ENCODE peak calls at places on chromosomes 4 and X, in seven cellular contexts. One of them, this sample, is unnamed.
A peak's percentile ranks its signal among the peaks of the same experiment; 100 is the strongest.

GRCh38 chrX:13647709-13648212 is 5.2 kb upstream of the TCEANC start:
- DNase-seq in adipocyte: no peak
- DNase-seq in IMR-90: peak; percentile 89
- DNase-seq in GM23248: no peak
- DNase-seq in mesenchymal stem cell: peak; percentile 86
- DNase-seq in H9: no peak
- DNase-seq in keratinocyte: no peak
- DNase-seq in this sample: peak; percentile 68

GRCh38 chr4:71648448-71648847 is 135.4 kb downstream of the GC start:
- DNase-seq in adipocyte: no peak
- DNase-seq in IMR-90: no peak
- DNase-seq in GM23248: no peak
- DNase-seq in mesenchymal stem cell: no peak
- DNase-seq in H9: no peak
- DNase-seq in keratinocyte: no peak
- DNase-seq in this sample: peak; percentile 79

GRCh38 chr4:7943211-7943610 is 3.5 kb upstream of the AFAP1 start:
- DNase-seq in adipocyte: no peak
- DNase-seq in IMR-90: no peak
- DNase-seq in GM23248: no peak
- DNase-seq in mesenchymal stem cell: no peak
- DNase-seq in H9: no peak
- DNase-seq in keratinocyte: no peak
- DNase-seq in this sample: peak; percentile 71

GRCh38 chr4:145487626-145488025 is 6.0 kb downstream of the SMAD1 start:
- DNase-seq in adipocyte: no peak
- DNase-seq in IMR-90: no peak
- DNase-seq in GM23248: no peak
- DNase-seq in mesenchymal stem cell: no peak
- DNase-seq in H9: no peak
- DNase-seq in keratinocyte: no peak
- DNase-seq in this sample: no peak

GRCh38 chr4:101037938-101038413 is 309.4 kb downstream of the PPP3CA start:
- DNase-seq in adipocyte: no peak
- DNase-seq in IMR-90: peak; percentile 13
- DNase-seq in GM23248: peak; percentile 23
- DNase-seq in mesenchymal stem cell: no peak
- DNase-seq in H9: no peak
- DNase-seq in keratinocyte: no peak
- DNase-seq in this sample: peak; percentile 13

GRCh38 chr4:110632506-110633357 is 9.9 kb upstream of the PITX2 start:
- DNase-seq in adipocyte: no peak
- DNase-seq in IMR-90: no peak
- DNase-seq in GM23248: no peak
- DNase-seq in mesenchymal stem cell: peak; percentile 44
- DNase-seq in H9: peak; percentile 55
- DNase-seq in keratinocyte: no peak
- DNase-seq in this sample: no peak

GRCh38 chrX:11688201-11688600 is 22.5 kb upstream of the ARHGAP6 start:
- DNase-seq in adipocyte: no peak
- DNase-seq in IMR-90: no peak
- DNase-seq in GM23248: peak; percentile 3
- DNase-seq in mesenchymal stem cell: peak; percentile 53
- DNase-seq in H9: no peak
- DNase-seq in keratinocyte: no peak
- DNase-seq in this sample: no peak

GRCh38 chrX:150525061-150525919 is 43.1 kb upstream of the MTM1 start:
- DNase-seq in adipocyte: no peak
- DNase-seq in IMR-90: no peak
- DNase-seq in GM23248: no peak
- DNase-seq in mesenchymal stem cell: no peak
- DNase-seq in H9: no peak
- DNase-seq in keratinocyte: no peak
- DNase-seq in this sample: no peak

GRCh38 chr4:35247047-35247446 is 997.3 kb downstream of the ARAP2 start:
- DNase-seq in adipocyte: no peak
- DNase-seq in IMR-90: no peak
- DNase-seq in GM23248: no peak
- DNase-seq in mesenchymal stem cell: no peak
- DNase-seq in H9: no peak
- DNase-seq in keratinocyte: no peak
- DNase-seq in this sample: no peak

GRCh38 chr4:176583278-176583677 is 209.4 kb downstream of the VEGFC start:
- DNase-seq in adipocyte: no peak
- DNase-seq in IMR-90: no peak
- DNase-seq in GM23248: no peak
- DNase-seq in mesenchymal stem cell: no peak
- DNase-seq in H9: no peak
- DNase-seq in keratinocyte: no peak
- DNase-seq in this sample: no peak

GRCh38 chr4:60134106-60134505 is 1066.0 kb upstream of the ADGRL3 start:
- DNase-seq in adipocyte: no peak
- DNase-seq in IMR-90: no peak
- DNase-seq in GM23248: no peak
- DNase-seq in mesenchymal stem cell: peak; percentile 26
- DNase-seq in H9: no peak
- DNase-seq in keratinocyte: no peak
- DNase-seq in this sample: no peak

GRCh38 chr4:105179539-105180401 is 33.1 kb downstream of the TET2 start:
- DNase-seq in adipocyte: no peak
- DNase-seq in IMR-90: peak; percentile 32
- DNase-seq in GM23248: no peak
- DNase-seq in mesenchymal stem cell: peak; percentile 22
- DNase-seq in H9: no peak
- DNase-seq in keratinocyte: no peak
- DNase-seq in this sample: no peak

GRCh38 chrX:152989292-152989658 is 4.6 kb downstream of the PNMA5 start:
- DNase-seq in adipocyte: no peak
- DNase-seq in IMR-90: peak; percentile 1
- DNase-seq in GM23248: peak; percentile 25
- DNase-seq in mesenchymal stem cell: no peak
- DNase-seq in H9: no peak
- DNase-seq in keratinocyte: no peak
- DNase-seq in this sample: no peak

GRCh38 chrX:124373348-124373747 is 27.0 kb downstream of the SH2D1A start:
- DNase-seq in adipocyte: no peak
- DNase-seq in IMR-90: no peak
- DNase-seq in GM23248: no peak
- DNase-seq in mesenchymal stem cell: no peak
- DNase-seq in H9: no peak
- DNase-seq in keratinocyte: no peak
- DNase-seq in this sample: no peak

GRCh38 chr4:153555730-153556440 is 89.7 kb downstream of the TMEM131L start:
- DNase-seq in adipocyte: peak; percentile 81
- DNase-seq in IMR-90: peak; percentile 84
- DNase-seq in GM23248: peak; percentile 25
- DNase-seq in mesenchymal stem cell: peak; percentile 55
- DNase-seq in H9: no peak
- DNase-seq in keratinocyte: no peak
- DNase-seq in this sample: no peak

GRCh38 chr4:40688446-40689095 is 58.9 kb upstream of the RBM47 start:
- DNase-seq in adipocyte: no peak
- DNase-seq in IMR-90: no peak
- DNase-seq in GM23248: no peak
- DNase-seq in mesenchymal stem cell: no peak
- DNase-seq in H9: no peak
- DNase-seq in keratinocyte: no peak
- DNase-seq in this sample: peak; percentile 73

DNA sequence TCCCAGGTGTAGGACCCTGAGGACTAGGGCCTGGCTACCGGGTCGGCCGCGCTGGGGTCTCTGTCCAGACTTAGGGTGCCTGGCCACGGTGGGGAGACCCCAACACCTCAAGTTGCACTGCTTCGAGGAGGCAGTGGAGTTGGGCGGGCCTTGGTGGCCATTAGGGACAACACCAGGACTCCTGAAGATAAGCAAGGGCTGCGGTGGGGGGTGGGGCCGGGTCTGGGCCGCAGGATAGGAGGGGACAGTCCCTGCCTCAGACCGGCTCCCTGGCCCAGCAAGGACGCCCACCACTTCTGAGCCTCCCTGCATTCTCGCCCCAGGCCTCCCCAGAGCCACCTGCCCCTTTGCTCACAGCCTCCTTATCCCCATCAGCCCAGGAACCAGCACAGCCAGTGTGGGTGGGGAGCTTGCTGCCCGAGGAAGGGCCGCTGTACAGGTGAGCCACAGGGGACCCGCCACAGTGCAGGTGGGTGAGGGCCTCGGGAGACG is 5.5 kb upstream of the MXD4 start:
- DNase-seq in adipocyte: no peak
- DNase-seq in IMR-90: no peak
- DNase-seq in GM23248: no peak
- DNase-seq in mesenchymal stem cell: no peak
- DNase-seq in H9: no peak
- DNase-seq in keratinocyte: no peak
- DNase-seq in this sample: no peak
- H3K9ac ChIP-seq in adipocyte: no peak overlapping the region
- H3K9ac ChIP-seq in IMR-90: no peak overlapping the region
- H3K9ac ChIP-seq in GM23248: no peak overlapping the region
- H3K9ac ChIP-seq in mesenchymal stem cell: no peak overlapping the region
- H3K9ac ChIP-seq in H9: no peak overlapping the region
- H3K9ac ChIP-seq in keratinocyte: no peak overlapping the region
- H3K9ac ChIP-seq in this sample: no peak overlapping the region

GRCh38 chr4:143986173-143986572 is 33.0 kb downstream of the GYPB start:
- DNase-seq in adipocyte: no peak
- DNase-seq in IMR-90: no peak
- DNase-seq in GM23248: no peak
- DNase-seq in mesenchymal stem cell: no peak
- DNase-seq in H9: peak; percentile 40
- DNase-seq in keratinocyte: no peak
- DNase-seq in this sample: no peak
- H3K9ac ChIP-seq in adipocyte: no peak overlapping the region
- H3K9ac ChIP-seq in IMR-90: no peak overlapping the region
- H3K9ac ChIP-seq in GM23248: no peak overlapping the region
- H3K9ac ChIP-seq in mesenchymal stem cell: no peak overlapping the region
- H3K9ac ChIP-seq in H9: no peak overlapping the region
- H3K9ac ChIP-seq in keratinocyte: no peak overlapping the region
- H3K9ac ChIP-seq in this sample: no peak overlapping the region

DNA sequence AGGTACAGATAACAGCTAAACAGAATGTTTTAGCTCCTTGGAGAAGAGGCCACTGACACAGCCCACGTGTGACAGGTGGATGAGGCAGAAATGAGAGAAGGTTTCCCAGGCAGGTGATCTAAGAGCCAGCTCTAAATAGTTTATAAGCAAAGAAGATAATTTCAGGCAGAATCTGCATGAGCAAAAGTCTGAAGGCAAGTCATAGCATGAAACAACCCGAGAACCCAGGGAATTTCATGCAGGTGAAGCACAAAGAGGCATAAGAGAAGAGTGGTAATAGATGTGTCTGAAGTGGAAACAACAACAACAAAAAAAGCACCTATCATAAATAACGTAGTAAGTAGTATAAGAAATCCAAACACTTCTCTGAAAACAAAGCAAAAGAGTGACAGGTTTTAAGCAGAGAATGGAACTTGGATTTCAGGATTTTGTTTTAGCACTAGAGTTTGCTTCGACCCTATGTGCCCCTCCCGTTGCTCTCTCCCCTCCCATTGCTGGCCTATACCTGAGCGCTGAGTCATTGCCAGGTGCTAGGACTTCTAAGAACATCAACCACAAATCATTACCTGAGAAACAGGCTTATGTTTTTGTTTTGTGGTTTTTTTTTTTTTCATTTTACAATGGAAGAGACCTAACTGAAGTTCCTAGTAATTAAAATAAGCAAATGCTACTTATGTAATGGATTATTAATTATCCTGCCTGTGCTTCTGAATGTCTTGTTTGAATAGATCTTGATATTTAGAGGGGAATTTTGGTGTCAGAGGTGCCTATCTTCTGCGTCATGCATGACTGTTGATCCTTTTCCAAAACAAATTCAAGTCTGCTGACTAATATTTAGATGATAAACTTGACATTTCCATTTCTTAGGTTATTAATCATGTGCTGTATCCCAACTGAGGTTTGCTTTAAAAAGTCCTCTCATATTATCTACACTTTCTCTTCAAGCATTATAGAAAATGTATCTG is 275.6 kb upstream of the CPEB2 start:
- DNase-seq in adipocyte: peak; percentile 17
- DNase-seq in IMR-90: peak; percentile 35
- DNase-seq in GM23248: peak; percentile 1
- DNase-seq in mesenchymal stem cell: no peak
- DNase-seq in H9: peak; percentile 38
- DNase-seq in keratinocyte: peak; percentile 81
- DNase-seq in this sample: peak; percentile 24
- H3K9ac ChIP-seq in adipocyte: no peak overlapping the region
- H3K9ac ChIP-seq in IMR-90: no peak overlapping the region
- H3K9ac ChIP-seq in GM23248: no peak overlapping the region
- H3K9ac ChIP-seq in mesenchymal stem cell: no peak overlapping the region
- H3K9ac ChIP-seq in H9: no peak overlapping the region
- H3K9ac ChIP-seq in keratinocyte: peak overlapping the region; percentile 75
- H3K9ac ChIP-seq in this sample: no peak overlapping the region

DNA sequence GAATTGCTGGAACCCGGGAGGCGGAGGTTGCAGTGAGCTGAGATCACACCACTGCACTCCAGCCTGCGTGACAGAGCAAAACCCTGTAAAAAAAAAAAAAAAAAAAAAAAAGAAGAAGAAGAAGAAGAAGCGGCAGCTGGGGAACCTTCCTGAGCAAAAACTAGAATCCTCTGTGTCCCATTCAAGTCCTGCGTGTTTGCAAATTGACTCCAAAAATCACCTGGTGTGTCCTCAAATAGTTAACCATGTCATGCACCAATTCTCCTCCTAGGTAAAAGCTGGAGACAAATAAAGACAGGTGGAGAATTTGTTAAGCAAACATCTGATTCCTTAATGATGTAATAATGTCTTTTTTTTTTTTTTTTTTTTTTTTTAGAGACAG is 31.9 kb upstream of the ASMTL start:
- DNase-seq in adipocyte: no peak
- DNase-seq in IMR-90: no peak
- DNase-seq in GM23248: no peak
- DNase-seq in mesenchymal stem cell: no peak
- DNase-seq in H9: no peak
- DNase-seq in keratinocyte: no peak
- DNase-seq in this sample: no peak
- H3K9ac ChIP-seq in adipocyte: no peak overlapping the region
- H3K9ac ChIP-seq in IMR-90: no peak overlapping the region
- H3K9ac ChIP-seq in GM23248: no peak overlapping the region
- H3K9ac ChIP-seq in mesenchymal stem cell: no peak overlapping the region
- H3K9ac ChIP-seq in H9: no peak overlapping the region
- H3K9ac ChIP-seq in keratinocyte: no peak overlapping the region
- H3K9ac ChIP-seq in this sample: no peak overlapping the region